ENCODE peak calls at places on chromosomes 1 and 21, in six cellular contexts. H is fibroblast of the aortic adventitia, Z is neural progenitor cell, Y is nephron progenitor cell, A is Calu3, B is kidney. D is an unnamed sample.

GRCh38 chr1:221892301-221892830 is 150.5 kb upstream of the DUSP10 start:
- DNase-seq in B (no peak), A (no peak), Z (no peak), H (no peak), Y (no peak), D (no peak)

GRCh38 chr1:27598902-27599528 is 4.9 kb downstream of the AHDC1 start:
- DNase-seq in Z (peak; percentile 36), H (peak; percentile 77), B (peak; percentile 88), A (no peak), Y (peak; percentile 30), D (peak; percentile 61)

GRCh38 chr1:2226525-2227340 is 1.4 kb upstream of the SKI start:
- DNase-seq in Y (peak; percentile 54), A (no peak), B (peak; percentile 90), H (no peak), Z (no peak), D (no peak)

GRCh38 chr1:179151908-179152682 is 70.2 kb downstream of the TOR3A start:
- DNase-seq in B (no peak), H (no peak), Z (no peak), A (no peak), Y (no peak), D (no peak)

GRCh38 chr1:16374266-16374665 is 7.2 kb downstream of the SZRD1 start:
- DNase-seq in H (no peak), Y (no peak), B (no peak), A (no peak), Z (peak; percentile 21), D (no peak)

GRCh38 chr1:151825811-151826660 is 5.6 kb downstream of the RORC start:
- DNase-seq in A (no peak), Y (no peak), Z (peak; percentile 18), B (no peak), H (no peak), D (no peak)

GRCh38 chr21:31279986-31280385 is 64.1 kb downstream of the TIAM1 start:
- DNase-seq in Y (no peak), Z (no peak), B (no peak), H (peak; percentile 10), A (no peak), D (no peak)

GRCh38 chr1:230125633-230126528 is 58.8 kb downstream of the GALNT2 start:
- DNase-seq in B (no peak), Z (no peak), Y (no peak), A (no peak), H (peak; percentile 47), D (no peak)

GRCh38 chr21:31855180-31855579 is 17.6 kb upstream of the HUNK start:
- DNase-seq in A (no peak), B (no peak), Y (no peak), Z (no peak), H (no peak), D (no peak)

GRCh38 chr1:3366181-3367051 is 88.0 kb upstream of the ARHGEF16 start:
- DNase-seq in H (peak; percentile 53), B (peak; percentile 89), Z (no peak), Y (no peak), A (peak; percentile 35), D (no peak)

GRCh38 chr1:170935231-170935630 is at the start of gene MROH9:
- DNase-seq in A (no peak), H (no peak), Z (no peak), B (no peak), Y (no peak), D (no peak)

GRCh38 chr1:98049370-98050115 is 128.7 kb upstream of the DPYD start:
- DNase-seq in Z (peak; percentile 64), B (peak; percentile 53), H (peak; percentile 50), A (no peak), Y (peak; percentile 49), D (peak; percentile 84)

GRCh38 chr1:50333595-50333974 is 89.7 kb downstream of the DMRTA2 start:
- DNase-seq in Z (peak; percentile 84), H (peak; percentile 2), B (peak; percentile 76), A (peak; percentile 71), Y (peak; percentile 77), D (peak; percentile 82)

GRCh38 chr1:32195972-32196823 is 4.2 kb upstream of the CCDC28B start:
- DNase-seq in B (peak; percentile 22), Z (no peak), H (peak; percentile 47), A (no peak), Y (no peak), D (no peak)

GRCh38 chr1:29259802-29260441 is 23.6 kb downstream of the PTPRU start:
- DNase-seq in Z (peak; percentile 82), Y (peak; percentile 84), H (peak; percentile 10), B (no peak), A (no peak), D (peak; percentile 69)

GRCh38 chr1:201085902-201086735 is 26.1 kb downstream of the CACNA1S start:
- DNase-seq in A (peak; percentile 85), H (peak; percentile 41), B (no peak), Y (peak; percentile 44), Z (peak; percentile 80), D (peak; percentile 45)

GRCh38 chr21:14403681-14404318 is 20.9 kb upstream of the HSPA13 start:
- DNase-seq in B (no peak), Y (no peak), H (peak; percentile 57), Z (peak; percentile 21), A (peak; percentile 6), D (no peak)

GRCh38 chr1:232629250-232630046 is 485 bp downstream of the SIPA1L2 start:
- DNase-seq in Y (peak; percentile 57), B (peak; percentile 85), H (peak; percentile 23), A (peak; percentile 30), Z (peak; percentile 76), D (peak; percentile 77)

GRCh38 chr1:150650193-150650592 is 20.8 kb upstream of the ENSA start:
- DNase-seq in H (peak; percentile 37), A (peak; percentile 32), B (no peak), Y (no peak), Z (no peak), D (no peak)

GRCh38 chr1:94602312-94602711 is 60.8 kb upstream of the F3 start:
- DNase-seq in Z (no peak), A (peak; percentile 39), B (no peak), Y (no peak), H (no peak), D (no peak)

GRCh38 chr1:25022361-25023189 is 92.5 kb upstream of the RUNX3 start:
- DNase-seq in Z (no peak), Y (no peak), B (peak; percentile 93), H (peak; percentile 61), A (peak; percentile 57), D (no peak)

GRCh38 chr1:7039590-7039989 is 254.3 kb downstream of the CAMTA1 start:
- DNase-seq in Y (no peak), Z (no peak), B (no peak), A (no peak), H (no peak), D (no peak)

GRCh38 chr1:208081972-208082371 is 162.2 kb downstream of the PLXNA2 start:
- DNase-seq in A (no peak), B (no peak), Z (peak; percentile 75), Y (peak; percentile 59), H (no peak), D (no peak)
- TF ChIP-seq CTCF in A (no peak), B (no peak), Z (peak; percentile 52), Y (peak; percentile 22), H (no peak), D (no peak)

DNA sequence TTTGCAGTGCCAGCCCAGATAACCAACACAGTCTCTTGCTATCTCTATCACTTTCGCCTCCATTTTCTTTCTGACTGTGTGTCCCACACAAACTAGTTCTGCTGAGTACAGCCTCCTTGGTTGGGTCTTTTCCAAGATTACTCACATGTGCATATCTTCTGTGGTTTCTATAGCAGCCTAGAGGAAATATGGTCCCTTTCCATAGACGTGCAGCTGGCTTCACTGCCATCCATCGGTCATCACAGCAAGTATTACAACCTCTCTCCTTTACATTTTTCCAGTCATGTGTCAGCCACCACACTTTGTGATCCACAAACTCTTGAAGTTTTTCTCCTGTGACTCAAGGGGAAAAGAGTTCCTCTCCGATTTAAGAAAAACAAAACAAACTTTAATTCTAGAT is 893.4 kb upstream of the ADGRL4 start:
- DNase-seq in A (no peak), H (peak; percentile 96), Y (no peak), Z (no peak), B (no peak), D (no peak)
- TF ChIP-seq CTCF in A (no peak), H (no peak), Y (no peak), Z (no peak), B (no peak), D (no peak)

DNA sequence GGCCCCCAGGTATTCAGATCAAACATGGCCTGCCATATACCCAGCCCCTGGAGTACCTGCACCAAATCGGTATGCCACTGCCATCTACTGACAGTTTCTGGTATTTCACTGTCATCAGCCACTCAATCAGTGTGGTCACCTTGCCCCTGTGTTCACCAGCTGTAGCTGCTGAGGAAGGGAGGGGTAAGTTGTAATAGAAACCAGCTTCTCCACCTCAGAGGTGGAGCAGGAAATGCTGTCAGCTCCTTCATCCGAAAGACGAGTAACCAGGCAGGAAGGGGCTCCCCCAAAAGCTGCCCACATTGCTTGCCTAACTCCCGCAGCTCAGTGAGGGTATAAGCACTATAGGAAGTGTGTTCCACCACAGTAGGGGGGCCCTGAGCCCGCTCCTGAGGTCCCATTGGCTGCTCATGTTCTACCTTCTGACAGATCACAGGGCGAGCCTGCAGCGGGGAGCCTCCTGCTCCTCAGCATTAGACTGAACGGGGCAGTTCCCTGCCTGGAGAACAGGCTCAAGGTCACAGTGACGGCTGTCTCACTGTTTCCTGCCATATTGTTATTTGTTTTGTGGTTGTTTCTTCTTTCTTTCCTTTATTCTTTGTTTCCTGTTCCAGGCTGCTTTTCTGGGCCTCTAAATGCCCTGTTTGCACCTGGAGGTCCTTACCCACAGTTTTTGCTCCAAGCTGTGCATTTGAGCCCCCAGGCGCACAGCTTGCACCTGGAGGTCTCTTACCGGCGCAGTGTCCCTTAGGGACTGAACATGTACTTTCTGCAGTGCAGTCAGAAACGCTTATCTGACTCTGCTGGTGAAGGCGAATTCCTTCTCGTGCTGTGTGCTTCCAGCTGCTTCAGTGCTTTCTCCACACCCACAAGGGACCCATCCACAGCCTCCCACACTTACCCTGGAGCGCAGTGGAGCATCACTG is 1638.3 kb downstream of the MRPL39 start:
- DNase-seq in H (peak; percentile 11), Y (peak; percentile 61), Z (peak; percentile 35), A (peak; percentile 56), B (no peak), D (peak; percentile 65)
- TF ChIP-seq CTCF in H (peak; percentile 42), Y (peak; percentile 48), Z (peak; percentile 47), A (peak; percentile 24), B (peak; percentile 57), D (peak; percentile 85)

GRCh38 chr1:47786301-47786700 is 210.9 kb downstream of the TRABD2B start:
- DNase-seq in Y (no peak), Z (no peak), A (no peak), B (no peak), H (no peak), D (no peak)

GRCh38 chr1:47784294-47784650 is 212.9 kb downstream of the TRABD2B start:
- DNase-seq in A (no peak), B (no peak), Y (no peak), Z (no peak), H (no peak), D (no peak)

GRCh38 chr1:47785118-47785517 is 212.1 kb downstream of the TRABD2B start:
- DNase-seq in B (no peak), Z (no peak), H (no peak), Y (no peak), A (no peak), D (no peak)

GRCh38 chr1:47787560-47787959 is 209.6 kb downstream of the TRABD2B start:
- DNase-seq in Z (no peak), Y (no peak), A (no peak), B (no peak), H (no peak), D (no peak)

GRCh38 chr1:47785561-47786271 is 211.5 kb downstream of the TRABD2B start:
- DNase-seq in A (no peak), Z (peak; percentile 67), B (no peak), Y (peak; percentile 17), H (no peak), D (peak; percentile 39)
- TF ChIP-seq CTCF in A (no peak), Z (peak; percentile 57), B (no peak), Y (peak; percentile 28), H (no peak), D (no peak)

GRCh38 chr1:154971341-154971998 is 923 bp upstream of the SHC1 start:
- DNase-seq in A (no peak), Z (no peak), H (no peak), Y (no peak), B (peak; percentile 57), D (no peak)
- TF ChIP-seq CTCF in A (no peak), Z (no peak), H (no peak), Y (no peak), B (no peak), D (no peak)

D was measured in glutamatergic neuron.